ENCODE peak calls at places on chromosomes 12 and 14, in six cellular contexts. L is lower lobe of right lung, Q is brain microvascular endothelial cell, C is IMR-90, R is body of pancreas, O is fibroblast of lung. X is an unnamed sample.

GRCh38 chr12:132610896-132611602 is 667 bp upstream of the LRCOL1 start:
- DNase-seq in L (no peak), Q (no peak), C (no peak), R (no peak), O (no peak), X (no peak)

GRCh38 chr12:113796086-113796827 is 169.9 kb downstream of the RBM19 start:
- DNase-seq in L (no peak), Q (no peak), C (no peak), R (no peak), O (no peak), X (no peak)

GRCh38 chr14:75188520-75189267 is 12.3 kb upstream of the TMED10 start:
- DNase-seq in L (no peak), Q (no peak), C (no peak), R (peak; percentile 74), O (no peak), X (no peak)

GRCh38 chr12:119980247-119980646 is 8.8 kb upstream of the BICDL1 start:
- DNase-seq in L (no peak), Q (no peak), C (no peak), R (no peak), O (no peak), X (no peak)

GRCh38 chr14:84468153-84468552 is 1061.8 kb upstream of the FLRT2 start:
- DNase-seq in L (no peak), Q (no peak), C (no peak), R (no peak), O (no peak), X (no peak)

GRCh38 chr14:62062645-62063044 is 300.4 kb downstream of the SNAPC1 start:
- DNase-seq in L (no peak), Q (no peak), C (no peak), R (no peak), O (no peak), X (no peak)

GRCh38 chr14:93543766-93544165 is 113.0 kb downstream of the UNC79 start:
- DNase-seq in L (no peak), Q (no peak), C (peak; percentile 33), R (no peak), O (peak; percentile 37), X (peak; percentile 48)

GRCh38 chr14:99946652-99947489 is 118.4 kb upstream of the EVL start:
- DNase-seq in L (no peak), Q (no peak), C (no peak), R (no peak), O (no peak), X (no peak)

GRCh38 chr14:68191567-68192321 is 372.2 kb downstream of the RAD51B start:
- DNase-seq in L (no peak), Q (no peak), C (peak; percentile 37), R (peak; percentile 86), O (peak; percentile 40), X (peak; percentile 71)

GRCh38 chr14:49879683-49880204 is 13.1 kb upstream of the ARF6 start:
- DNase-seq in L (peak; percentile 58), Q (peak; percentile 31), C (peak; percentile 54), R (peak; percentile 60), O (peak; percentile 58), X (peak; percentile 74)

GRCh38 chr12:116562090-116562489 is 2.9 kb downstream of the MAP1LC3B2 start:
- DNase-seq in L (no peak), Q (no peak), C (no peak), R (no peak), O (no peak), X (no peak)

GRCh38 chr12:93441111-93441616 is 583 bp downstream of the UBE2N start:
- DNase-seq in L (peak; percentile 73), Q (no peak), C (peak; percentile 7), R (peak; percentile 16), O (no peak), X (no peak)

GRCh38 chr14:101121399-101122113 is 218.0 kb upstream of the RTL1 start:
- DNase-seq in L (no peak), Q (no peak), C (no peak), R (no peak), O (no peak), X (no peak)

GRCh38 chr14:100791995-100792394 is 33.9 kb upstream of the MEG3 start:
- DNase-seq in L (no peak), Q (no peak), C (no peak), R (no peak), O (no peak), X (no peak)

GRCh38 chr14:57983235-57983634 is 117.3 kb upstream of the SLC35F4 start:
- DNase-seq in L (no peak), Q (no peak), C (no peak), R (no peak), O (no peak), X (no peak)

GRCh38 chr12:20142956-20143355 is 225.4 kb upstream of the PDE3A start:
- DNase-seq in L (no peak), Q (no peak), C (no peak), R (no peak), O (no peak), X (no peak)

GRCh38 chr12:25827747-25828146 is 130.7 kb upstream of the RASSF8 start:
- DNase-seq in L (no peak), Q (no peak), C (peak; percentile 28), R (no peak), O (no peak), X (no peak)

GRCh38 chr12:106418970-106419369 is 61.4 kb downstream of the POLR3B start:
- DNase-seq in L (no peak), Q (no peak), C (no peak), R (no peak), O (no peak), X (no peak)

GRCh38 chr12:65494537-65494936 is 216.1 kb downstream of the MSRB3 start:
- DNase-seq in L (no peak), Q (no peak), C (no peak), R (no peak), O (no peak), X (peak; percentile 17)

GRCh38 chr14:53461823-53462222 is 308.7 kb upstream of the DDHD1 start:
- DNase-seq in L (no peak), Q (no peak), C (no peak), R (no peak), O (no peak), X (no peak)

GRCh38 chr12:65039306-65039705 is 81.8 kb downstream of the WIF1 start:
- DNase-seq in L (no peak), Q (no peak), C (no peak), R (no peak), O (no peak), X (no peak)

GRCh38 chr12:113524495-113524894 is 52.8 kb upstream of the LHX5 start:
- DNase-seq in L (no peak), Q (no peak), C (no peak), R (no peak), O (no peak), X (no peak)

GRCh38 chr14:36091096-36091495 is 85.4 kb downstream of the PTCSC3 start:
- DNase-seq in L (no peak), Q (peak; percentile 39), C (peak; percentile 93), R (peak; percentile 82), O (peak; percentile 89), X (peak; percentile 4)

GRCh38 chr14:68628605-68629310 is 164.1 kb downstream of the ZFP36L1 start:
- DNase-seq in L (peak; percentile 72), Q (no peak), C (no peak), R (peak; percentile 83), O (no peak), X (no peak)

GRCh38 chr12:89574736-89575208 is 48.9 kb upstream of the POC1B start:
- DNase-seq in L (no peak), Q (peak; percentile 68), C (peak; percentile 75), R (peak; percentile 3), O (peak; percentile 43), X (peak; percentile 76)

GRCh38 chr12:50074936-50075807 is 10.0 kb upstream of the SMARCD1 start:
- DNase-seq in L (peak; percentile 87), Q (peak; percentile 73), C (peak; percentile 76), R (peak; percentile 88), O (peak; percentile 83), X (peak; percentile 87)

GRCh38 chr12:22518067-22518719 is 26.1 kb downstream of the C2CD5 start:
- DNase-seq in L (no peak), Q (peak; percentile 18), C (peak; percentile 15), R (peak; percentile 88), O (peak; percentile 65), X (peak; percentile 67)

GRCh38 chr12:116320839-116321238 is 43.3 kb upstream of the MED13L start:
- DNase-seq in L (no peak), Q (no peak), C (peak; percentile 39), R (no peak), O (peak; percentile 35), X (no peak)

GRCh38 chr14:70052990-70053389 is 135.8 kb downstream of the SLC8A3 start:
- DNase-seq in L (no peak), Q (peak; percentile 23), C (peak; percentile 28), R (no peak), O (peak; percentile 41), X (peak; percentile 52)

GRCh38 chr12:13834241-13834640 is 147.2 kb downstream of the GRIN2B start:
- DNase-seq in L (no peak), Q (no peak), C (no peak), R (no peak), O (no peak), X (no peak)

GRCh38 chr12:13839937-13840336 is 141.5 kb downstream of the GRIN2B start:
- DNase-seq in L (no peak), Q (no peak), C (no peak), R (no peak), O (no peak), X (no peak)

GRCh38 chr12:13841358-13841757 is 140.0 kb downstream of the GRIN2B start:
- DNase-seq in L (no peak), Q (no peak), C (no peak), R (no peak), O (no peak), X (no peak)

GRCh38 chr12:13835657-13836056 is 145.7 kb downstream of the GRIN2B start:
- DNase-seq in L (no peak), Q (no peak), C (no peak), R (no peak), O (no peak), X (no peak)

DNA sequence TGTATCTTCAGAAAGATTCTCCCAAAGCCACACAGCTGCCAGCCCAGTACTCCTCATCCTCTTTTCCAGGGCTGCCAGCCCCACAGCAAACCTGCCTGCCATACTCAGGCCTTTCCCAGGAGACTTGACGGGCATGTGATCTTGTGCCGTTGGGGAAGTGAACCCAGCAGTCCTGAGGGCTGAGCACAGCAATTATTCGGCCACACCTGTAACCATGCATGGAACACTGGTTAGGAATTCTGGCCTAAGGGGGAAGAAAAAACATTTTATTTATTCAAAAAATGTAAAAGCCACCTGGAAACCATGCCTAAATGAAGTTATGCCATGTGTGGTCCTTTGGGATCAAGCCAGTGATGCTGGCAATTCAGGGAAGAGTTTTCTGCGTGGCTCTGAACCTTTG is 145.3 kb downstream of the GRIN2B start:
- DNase-seq in L (no peak), Q (no peak), C (no peak), R (no peak), O (no peak), X (no peak)
- TF ChIP-seq CTCF in L (no peak), Q (no peak), C (no peak), R (no peak), O (no peak), X (no peak)

GRCh38 chr14:105418269-105419054 is 1.2 kb upstream of the MTA1 start:
- DNase-seq in L (no peak), Q (no peak), C (no peak), R (no peak), O (no peak), X (no peak)
- H3K4me3 ChIP-seq in L (peak overlapping the region; percentile 75), Q (no peak overlapping the region), C (no peak overlapping the region), R (no peak overlapping the region), O (peak overlapping the region; percentile 64), X (no peak overlapping the region)

GRCh38 chr12:70730675-70731180 is 93.5 kb upstream of the PTPRB start:
- DNase-seq in L (no peak), Q (no peak), C (no peak), R (no peak), O (no peak), X (no peak)
- TF ChIP-seq CTCF in L (no peak), Q (no peak), C (no peak), R (no peak), O (no peak), X (no peak)

GRCh38 chr14:37584211-37585100 is 10.6 kb downstream of the FOXA1 start:
- DNase-seq in L (no peak), Q (no peak), C (no peak), R (no peak), O (no peak), X (no peak)
- H3K4me3 ChIP-seq in L (peak overlapping the region; percentile 50), Q (no peak overlapping the region), C (no peak overlapping the region), R (no peak overlapping the region), O (no peak overlapping the region), X (no peak overlapping the region)

X was measured in fibroblast of pulmonary artery.